ENCODE peak calls at places on chromosomes 1 and 21, in four cellular contexts. M, A, F and J are unnamed samples. For H3K36me3 and H3K4me1, the result is how much of the 10 kb centered on the place peaks cover.

GRCh38 chr1:27648602-27649305 is 13.8 kb upstream of the FGR start:
- DNase-seq in M (peak), A (no peak), F (peak), J (no peak)

GRCh38 chr1:11924334-11925195 is 1.7 kb downstream of the KIAA2013 start:
- DNase-seq in M (no peak), A (no peak), F (no peak), J (no peak)

GRCh38 chr1:62299426-62300200 is 19.6 kb downstream of the KANK4 start:
- DNase-seq in M (peak), A (no peak), F (no peak), J (no peak)

GRCh38 chr1:7002728-7003127 is 217.5 kb downstream of the CAMTA1 start:
- DNase-seq in M (no peak), A (no peak), F (no peak), J (no peak)

GRCh38 chr1:243883551-243883950 is 33.5 kb upstream of the AKT3 start:
- DNase-seq in M (no peak), A (no peak), F (no peak), J (no peak)

GRCh38 chr1:92968138-92969032 is 7.1 kb upstream of the DIPK1A start:
- DNase-seq in M (no peak), A (no peak), F (no peak), J (no peak)

GRCh38 chr1:51675177-51675780 is 58.4 kb downstream of the OSBPL9 start:
- DNase-seq in M (no peak), A (no peak), F (no peak), J (no peak)

GRCh38 chr21:27590271-27590670 is 623.4 kb upstream of the ADAMTS5 start:
- DNase-seq in M (no peak), A (no peak), F (no peak), J (no peak)

GRCh38 chr1:18482721-18483425 is 2.1 kb downstream of the KLHDC7A start:
- DNase-seq in M (no peak), A (no peak), F (no peak), J (no peak)

GRCh38 chr1:145977016-145977415 is 12.5 kb downstream of the POLR3GL start:
- DNase-seq in M (no peak), A (no peak), F (no peak), J (no peak)

GRCh38 chr1:66476774-66477173 is 57.2 kb upstream of the SGIP1 start:
- DNase-seq in M (no peak), A (no peak), F (no peak), J (no peak)

GRCh38 chr1:215273838-215274516 is 191.4 kb downstream of the KCNK2 start:
- DNase-seq in M (no peak), A (no peak), F (no peak), J (no peak)

GRCh38 chr21:29152936-29153335 is 22.5 kb downstream of the MAP3K7CL start:
- DNase-seq in M (no peak), A (no peak), F (no peak), J (no peak)

GRCh38 chr1:154115180-154115579 is 39.7 kb downstream of the NUP210L start:
- DNase-seq in M (no peak), A (peak), F (no peak), J (no peak)

GRCh38 chr1:154961207-154961496 is 430 bp downstream of the PYGO2 start:
- DNase-seq in M (no peak), A (peak), F (no peak), J (peak)

GRCh38 chr1:117646007-117646913 is 40.4 kb downstream of the TENT5C start:
- DNase-seq in M (no peak), A (no peak), F (no peak), J (no peak)

GRCh38 chr1:71650126-71650525 is 569.3 kb upstream of the ZRANB2 start:
- DNase-seq in M (no peak), A (no peak), F (no peak), J (no peak)

GRCh38 chr1:9368356-9368755 is 75.7 kb downstream of the SPSB1 start:
- DNase-seq in M (no peak), A (no peak), F (no peak), J (no peak)

GRCh38 chr1:7372477-7373120 is 398.5 kb upstream of the VAMP3 start:
- DNase-seq in M (no peak), A (no peak), F (no peak), J (no peak)

GRCh38 chr1:86913399-86913895 is 479 bp downstream of the SELENOF start:
- DNase-seq in M (no peak), A (peak), F (peak), J (no peak)

GRCh38 chr21:41196990-41197389 is 29.0 kb downstream of the BACE2 start:
- DNase-seq in M (no peak), A (no peak), F (no peak), J (no peak)

GRCh38 chr1:209406111-209406654 is 177.3 kb upstream of the CAMK1G start:
- DNase-seq in M (no peak), A (no peak), F (no peak), J (no peak)

GRCh38 chr1:204213668-204214662 is at the start of gene GOLT1A:
- DNase-seq in M (peak), A (peak), F (peak), J (peak)

GRCh38 chr1:219990782-219991510 is 55.4 kb downstream of the EPRS1 start:
- DNase-seq in M (no peak), A (peak), F (no peak), J (no peak)

GRCh38 chr1:10419351-10419750 is 10.9 kb upstream of the CENPS start:
- DNase-seq in M (no peak), A (no peak), F (no peak), J (no peak)

GRCh38 chr1:46196609-46197008 is 1.6 kb downstream of the POMGNT1 start:
- DNase-seq in M (no peak), A (no peak), F (no peak), J (no peak)

GRCh38 chr1:46197551-46198025 is 646 bp downstream of the POMGNT1 start:
- DNase-seq in M (no peak), A (no peak), F (no peak), J (no peak)

GRCh38 chr1:46198026-46198826 is at the start of gene POMGNT1:
- DNase-seq in M (peak), A (peak), F (peak), J (peak)

GRCh38 chr1:46193984-46194570 is 4.2 kb downstream of the POMGNT1 start:
- DNase-seq in M (no peak), A (no peak), F (no peak), J (no peak)

DNA sequence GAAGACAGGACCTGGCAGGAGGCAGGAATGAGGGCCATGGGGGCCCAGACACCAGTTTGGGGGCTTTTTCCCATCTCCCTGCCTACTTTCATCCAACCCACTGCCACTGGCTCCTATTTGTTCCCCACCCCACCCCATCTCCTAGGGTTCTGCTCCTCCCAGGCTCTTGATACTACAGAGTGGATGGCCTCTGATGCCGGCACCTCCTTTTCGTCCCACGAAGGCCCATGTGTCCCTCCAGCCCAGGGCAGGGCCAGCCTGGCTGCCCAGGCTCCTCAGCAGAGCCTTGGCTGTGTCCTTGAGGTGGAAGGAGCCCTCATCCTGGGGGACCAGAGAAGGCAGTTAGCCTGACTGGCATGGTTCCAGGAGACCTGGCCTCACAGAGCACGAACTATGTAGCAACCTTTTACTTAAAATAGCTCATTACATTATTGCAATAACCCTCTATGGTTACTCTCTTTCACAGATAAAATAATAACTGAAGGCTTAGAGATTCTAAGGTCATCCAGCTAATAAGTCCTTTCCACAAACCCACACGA is 3.5 kb downstream of the POMGNT1 start:
- DNase-seq in M (no peak), A (no peak), F (peak), J (no peak)
- H3K36me3 ChIP-seq in M (under half), A (under half), F (under half), J (under half)

DNA sequence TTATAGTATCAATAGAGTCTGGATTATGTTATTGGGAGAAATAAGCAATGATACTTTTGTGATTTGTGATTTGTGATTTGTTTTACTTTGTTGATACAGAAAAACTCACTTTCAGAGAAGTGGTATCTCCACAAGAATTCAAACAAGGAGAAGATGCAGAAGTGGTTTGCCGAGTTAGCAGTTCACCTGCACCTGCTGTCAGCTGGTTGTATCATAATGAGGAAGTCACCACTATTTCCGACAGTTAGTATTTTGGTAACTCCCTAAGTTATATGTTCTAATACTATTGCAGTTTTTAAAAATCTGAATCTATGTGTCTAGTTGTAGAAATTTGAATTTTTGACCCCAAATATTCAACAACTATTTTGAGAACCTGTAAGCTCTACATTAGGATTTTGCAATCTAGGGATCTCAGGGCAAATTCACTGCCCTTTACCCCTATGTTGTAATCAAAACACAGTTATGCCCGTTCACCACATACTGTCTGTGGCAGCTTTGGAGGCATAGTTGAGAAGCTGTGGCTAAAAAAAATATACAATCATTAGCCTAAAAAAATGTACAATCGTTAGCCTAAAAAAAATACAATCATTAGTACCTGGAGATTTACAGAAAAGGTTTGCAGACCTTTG is 288.1 kb downstream of the NCAM2 start:
- DNase-seq in M (no peak), A (no peak), F (no peak), J (no peak)
- H3K4me3 ChIP-seq in M (no peak), A (no peak), F (no peak), J (no peak)

DNA sequence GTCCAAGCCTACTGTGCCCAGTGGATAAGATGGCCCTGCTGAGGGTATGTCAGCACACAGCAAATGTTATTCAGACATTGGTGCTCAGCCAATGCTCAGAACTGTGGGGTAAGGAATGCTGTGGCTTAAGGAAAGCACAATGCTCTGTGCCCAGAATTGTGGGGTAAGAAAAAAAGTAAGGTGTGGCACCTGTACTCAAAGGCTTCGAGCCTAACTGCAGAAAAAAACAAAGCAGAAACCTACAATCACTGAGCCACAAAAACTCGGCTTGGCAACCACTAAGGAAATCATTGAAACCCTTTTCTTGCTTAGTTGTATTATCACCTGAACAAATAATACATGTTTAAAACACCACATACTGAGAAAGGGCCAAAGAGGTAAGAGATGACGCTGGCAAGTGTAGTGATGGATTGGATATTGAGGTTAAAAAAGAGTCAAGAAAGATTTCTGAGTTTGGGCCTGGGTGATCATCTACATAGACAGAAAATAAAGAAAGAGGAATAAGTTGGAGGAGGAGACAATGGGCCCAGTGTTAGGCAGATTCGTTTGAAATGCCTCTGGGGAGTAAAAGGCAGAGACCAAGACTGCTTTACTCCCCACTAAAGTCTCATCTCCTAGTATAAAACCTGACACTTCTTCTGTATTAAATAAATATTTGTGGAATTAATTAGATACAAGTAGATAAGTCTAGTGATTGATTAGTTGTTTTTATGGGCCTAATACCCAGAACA is 25.9 kb upstream of the ATP1A1 start:
- DNase-seq in M (no peak), A (no peak), F (no peak), J (no peak)
- H3K4me1 ChIP-seq in M (under half), A (under half), F (under half), J (under half)

GRCh38 chr1:169833179-169833901 is 38.6 kb upstream of the METTL18 start:
- DNase-seq in M (no peak), A (no peak), F (no peak), J (peak)
- H3K36me3 ChIP-seq in M (under half), A (under half), F (under half), J (under half)

DNA sequence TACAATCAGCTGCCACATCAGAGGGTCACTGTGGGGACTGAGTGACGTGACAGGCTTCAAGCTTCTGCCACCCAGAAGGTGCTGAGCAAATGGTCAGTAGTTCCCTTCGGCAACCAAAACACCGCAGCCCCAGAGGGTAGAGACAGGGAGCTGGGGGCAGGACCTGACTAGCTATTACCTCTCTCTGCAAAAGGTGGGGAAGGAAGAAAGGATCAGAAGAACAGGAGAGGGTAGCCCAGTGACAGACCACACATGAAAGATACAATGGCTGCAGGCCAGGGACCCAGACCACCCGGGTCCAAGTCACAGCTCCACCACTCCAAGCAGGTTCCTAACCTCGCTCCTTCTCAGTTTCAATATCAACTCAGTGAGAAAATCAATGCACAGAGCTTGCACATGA is 377.1 kb downstream of the NPHP4 start:
- DNase-seq in M (no peak), A (no peak), F (no peak), J (no peak)
- H3K4me3 ChIP-seq in M (no peak), A (no peak), F (no peak), J (no peak)

GRCh38 chr1:3472088-3472850 is 17.8 kb downstream of the ARHGEF16 start:
- DNase-seq in M (no peak), A (no peak), F (no peak), J (no peak)
- H3K4me1 ChIP-seq in M (under half), A (under half), F (under half), J (under half)

GRCh38 chr1:119732465-119733168 is 20.9 kb downstream of the PHGDH start:
- DNase-seq in M (no peak), A (no peak), F (no peak), J (no peak)
- H3K36me3 ChIP-seq in M (under half), A (half or more), F (under half), J (under half)